ENCODE peak calls at places on chromosomes 16 and 17, in four cellular contexts. Z is HepG2, F is K562, X is GM12878. S is an unnamed sample.

GRCh38 chr16:578870-579405 is 9.2 kb downstream of the PIGQ start:
- DNase-seq in Z (peak; percentile 60), F (peak; percentile 94), X (no peak), S (peak; percentile 64)

GRCh38 chr17:46772013-46772878 is 46.2 kb downstream of the WNT3 start:
- DNase-seq in Z (peak; percentile 57), F (peak; percentile 63), X (no peak), S (peak; percentile 86)

GRCh38 chr16:52114414-52114813 is 432.5 kb downstream of the TOX3 start:
- DNase-seq in Z (no peak), F (no peak), X (no peak), S (no peak)

GRCh38 chr17:5485270-5486205 is at the start of gene DERL2:
- DNase-seq in Z (peak; percentile 33), F (peak; percentile 65), X (no peak), S (peak; percentile 75)

GRCh38 chr17:50631908-50632571 is 2.6 kb upstream of the ABCC3 start:
- DNase-seq in Z (no peak), F (peak; percentile 23), X (no peak), S (no peak)

GRCh38 chr17:43917348-43918025 is 10.2 kb upstream of the MPP2 start:
- DNase-seq in Z (no peak), F (peak; percentile 65), X (no peak), S (no peak)

GRCh38 chr17:39212841-39213480 is 12.8 kb downstream of the STAC2 start:
- DNase-seq in Z (no peak), F (no peak), X (no peak), S (no peak)

GRCh38 chr16:56931253-56931768 is 631 bp upstream of the HERPUD1 start:
- DNase-seq in Z (no peak), F (peak; percentile 23), X (peak; percentile 67), S (no peak)

GRCh38 chr17:50935201-50936124 is 69.3 kb upstream of the TOB1 start:
- DNase-seq in Z (peak; percentile 63), F (no peak), X (no peak), S (no peak)

GRCh38 chr17:59804910-59805381 is 87.8 kb downstream of the TUBD1 start:
- DNase-seq in Z (no peak), F (peak; percentile 63), X (no peak), S (no peak)

GRCh38 chr17:49217651-49218413 is 7.3 kb downstream of the ABI3 start:
- DNase-seq in Z (no peak), F (no peak), X (peak; percentile 93), S (no peak)

GRCh38 chr16:7547736-7548135 is 215.1 kb downstream of the RBFOX1 start:
- DNase-seq in Z (no peak), F (no peak), X (no peak), S (no peak)

GRCh38 chr17:63191610-63192009 is 225.6 kb downstream of the TANC2 start:
- DNase-seq in Z (no peak), F (no peak), X (no peak), S (no peak)

GRCh38 chr16:9053006-9053601 is 38.3 kb upstream of the HAPSTR1 start:
- DNase-seq in Z (peak; percentile 92), F (peak; percentile 96), X (no peak), S (peak; percentile 86)

GRCh38 chr17:8116779-8117178 is 1.5 kb downstream of the ALOXE3 start:
- DNase-seq in Z (no peak), F (no peak), X (no peak), S (no peak)

GRCh38 chr16:28311913-28312312 is 19.6 kb downstream of the SBK1 start:
- DNase-seq in Z (no peak), F (no peak), X (no peak), S (no peak)

GRCh38 chr17:73566905-73567782 is 77.1 kb downstream of the SDK2 start:
- DNase-seq in Z (no peak), F (no peak), X (no peak), S (peak; percentile 43)

GRCh38 chr17:4535667-4536258 is 19.4 kb downstream of the MYBBP1A start:
- DNase-seq in Z (no peak), F (no peak), X (no peak), S (no peak)

GRCh38 chr16:66189951-66190350 is 176.5 kb upstream of the CDH5 start:
- DNase-seq in Z (no peak), F (no peak), X (no peak), S (no peak)

GRCh38 chr17:14515015-14515414 is 214.1 kb downstream of the HS3ST3B1 start:
- DNase-seq in Z (no peak), F (no peak), X (no peak), S (no peak)

GRCh38 chr17:67082110-67082509 is 37.8 kb downstream of the CACNG1 start:
- DNase-seq in Z (no peak), F (no peak), X (peak; percentile 26), S (no peak)

GRCh38 chr16:75570351-75571104 is 4.3 kb downstream of the GABARAPL2 start:
- DNase-seq in Z (no peak), F (no peak), X (no peak), S (no peak)
- TF ChIP-seq YY1 in Z (no peak), F (no peak), X (no peak), S (no peak)

DNA sequence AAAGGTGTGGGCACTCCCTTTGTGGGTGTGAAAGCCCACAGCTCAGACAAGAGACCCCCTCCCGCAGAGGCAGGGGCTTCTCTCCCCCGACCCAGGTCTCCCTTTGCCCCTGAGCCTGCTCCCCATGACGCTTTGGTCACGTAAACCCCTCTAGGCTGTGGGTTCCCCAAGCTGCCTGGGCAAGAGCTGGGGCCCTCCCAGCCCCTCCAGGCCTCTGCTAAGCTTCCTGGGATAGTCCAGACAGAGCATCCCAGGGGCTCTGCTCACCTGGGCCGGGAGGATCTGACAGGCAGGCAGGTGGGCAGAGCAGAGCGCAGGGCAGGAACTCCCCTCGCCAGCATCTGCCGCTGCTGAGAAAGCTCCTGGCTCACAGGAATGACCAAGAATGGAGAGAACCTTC is 177.3 kb downstream of the BANP start:
- DNase-seq in Z (no peak), F (no peak), X (no peak), S (no peak)
- TF ChIP-seq BRCA1 in Z (no peak), F (no peak), X (no peak), S (no peak)

GRCh38 chr16:4293822-4294457 is 21.1 kb upstream of the TFAP4 start:
- DNase-seq in Z (no peak), F (no peak), X (no peak), S (peak; percentile 82)
- TF ChIP-seq YY1 in Z (no peak), F (no peak), X (no peak), S (no peak)

DNA sequence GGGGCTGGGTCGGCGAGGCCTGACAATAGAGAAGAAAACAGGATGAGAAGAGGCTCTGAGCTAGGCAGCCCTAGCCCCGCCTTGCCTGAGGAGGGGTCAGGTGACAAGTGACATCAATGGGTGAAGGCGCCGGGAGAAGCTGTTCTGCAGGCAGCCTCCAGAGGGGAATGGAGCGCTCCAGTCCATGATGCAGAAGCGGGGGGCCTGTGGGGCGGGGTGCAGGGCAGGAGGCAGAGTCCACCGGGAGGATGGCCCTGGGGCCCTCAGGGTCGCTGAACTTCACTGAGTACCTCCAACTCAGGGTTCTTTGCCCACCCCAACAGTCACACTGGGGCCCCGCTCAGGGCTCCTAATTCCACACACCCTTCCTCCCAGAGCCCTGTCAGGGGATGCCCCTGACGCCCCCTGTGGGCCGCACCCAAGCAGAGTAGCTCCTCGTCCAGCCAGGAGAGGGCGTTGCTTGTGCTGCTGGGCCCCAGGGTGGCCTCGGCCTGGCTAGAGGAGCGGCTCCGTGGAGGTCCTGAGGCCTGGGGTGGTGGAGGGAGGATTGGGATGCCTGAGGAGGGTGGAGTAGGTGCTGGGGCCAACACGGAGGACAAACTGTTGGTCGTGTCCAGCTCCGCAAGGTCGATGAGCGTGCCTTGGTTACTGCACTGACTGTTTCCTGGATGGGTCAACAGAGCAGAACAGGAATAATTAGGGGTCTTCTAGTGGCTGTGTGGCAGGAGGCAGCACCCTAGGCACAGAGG is 20.8 kb downstream of the GGA3 start:
- DNase-seq in Z (peak; percentile 58), F (peak; percentile 84), X (no peak), S (peak; percentile 91)
- TF ChIP-seq BRCA1 in Z (no peak), F (no peak), X (no peak), S (no peak)

DNA sequence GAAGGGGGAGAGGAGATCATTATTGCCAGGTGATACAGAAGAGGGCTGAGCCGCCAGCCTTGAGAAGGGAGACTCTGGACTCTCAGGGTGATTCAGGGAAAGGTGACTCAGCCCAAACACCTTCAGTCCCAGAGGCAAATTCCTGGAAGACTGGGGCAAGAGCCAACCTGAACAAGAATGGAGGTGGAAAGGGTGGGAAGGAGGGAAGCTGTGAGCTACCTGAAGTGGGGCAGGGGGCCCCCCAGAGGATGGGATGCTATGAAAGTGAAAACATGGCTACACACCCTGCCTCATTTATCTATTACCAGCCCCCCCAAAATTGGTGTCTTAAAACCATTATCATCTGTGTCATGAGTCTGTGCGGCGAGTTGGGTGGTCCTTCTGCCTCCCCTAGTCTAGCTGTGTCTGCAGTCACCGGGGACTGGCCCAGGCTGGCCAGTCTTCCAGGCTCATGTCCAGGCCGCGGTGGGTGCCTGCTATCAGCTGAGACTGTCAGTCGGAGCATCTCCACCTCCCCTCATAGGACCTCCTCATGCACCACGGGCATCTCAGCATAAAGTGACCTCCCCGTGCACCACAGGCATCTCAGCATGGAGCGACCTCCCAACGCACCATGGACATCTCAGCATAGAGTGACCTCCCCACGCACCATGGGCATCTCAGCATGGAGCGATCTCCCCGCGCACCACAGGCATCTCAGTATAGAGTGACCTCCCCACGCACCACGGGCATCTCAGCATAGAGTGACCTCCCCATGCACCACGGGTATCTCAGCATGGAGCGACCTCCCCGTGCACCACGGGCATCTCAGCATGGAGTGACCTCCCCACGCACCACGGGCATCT is 3.2 kb upstream of the SLC47A2 start:
- DNase-seq in Z (no peak), F (no peak), X (no peak), S (no peak)
- TF ChIP-seq YY1 in Z (no peak), F (no peak), X (no peak), S (no peak)

DNA sequence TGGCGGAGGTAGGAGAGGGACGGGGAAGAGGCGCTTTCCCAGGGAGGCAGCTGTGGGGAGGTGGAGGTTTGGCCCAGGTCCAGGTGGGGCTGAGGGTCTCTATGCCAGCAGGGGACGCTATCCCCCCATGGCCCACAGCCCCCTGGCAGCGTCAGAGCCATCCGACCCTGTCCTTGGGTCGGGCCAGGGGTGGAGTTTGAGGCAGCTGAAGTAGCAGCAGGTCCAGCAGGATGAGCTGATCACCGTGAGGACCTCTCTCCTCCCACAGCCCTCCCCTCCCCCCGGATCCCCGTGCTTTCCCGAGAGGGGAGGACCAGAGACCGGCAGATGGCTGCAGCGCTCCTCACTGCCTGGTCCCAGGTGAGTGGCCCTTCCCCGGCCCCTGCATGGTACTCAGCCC is 3.2 kb downstream of the ZNF205 start:
- DNase-seq in Z (no peak), F (no peak), X (no peak), S (no peak)
- TF ChIP-seq BRCA1 in Z (no peak), F (no peak), X (no peak), S (no peak)

S was measured in H1.